ENCODE peak calls at places on chromosomes 6 and 20, in five cellular contexts. K is A549, Q is astrocyte of the spinal cord, P is PC-9, X is BE2C. W is an unnamed sample.

GRCh38 chr20:11217322-11217989 is 543.7 kb upstream of the JAG1 start:
- DNase-seq in K (no peak), Q (no peak), P (no peak), X (no peak), W (no peak)

GRCh38 chr6:106746660-106747059 is 117.3 kb downstream of the QRSL1 start:
- DNase-seq in K (peak; percentile 80), Q (peak; percentile 22), P (peak; percentile 51), X (no peak), W (peak; percentile 100)

GRCh38 chr20:4573564-4574355 is 147.9 kb upstream of the PRND start:
- DNase-seq in K (peak; percentile 94), Q (peak; percentile 98), P (peak; percentile 17), X (no peak), W (peak; percentile 90)

GRCh38 chr6:127119361-127120108 is 1.1 kb downstream of the RSPO3 start:
- DNase-seq in K (peak; percentile 5), Q (no peak), P (peak; percentile 20), X (peak; percentile 28), W (no peak)

GRCh38 chr6:51299649-51300380 is 481.1 kb downstream of the TFAP2B start:
- DNase-seq in K (no peak), Q (no peak), P (no peak), X (no peak), W (peak; percentile 81)

GRCh38 chr6:120077489-120077888 is 727.9 kb upstream of the MAN1A1 start:
- DNase-seq in K (no peak), Q (peak; percentile 1), P (no peak), X (peak; percentile 68), W (peak; percentile 18)

GRCh38 chr6:134822920-134823430 is 126.9 kb downstream of the ALDH8A1 start:
- DNase-seq in K (peak; percentile 66), Q (peak; percentile 87), P (peak; percentile 41), X (peak; percentile 77), W (peak; percentile 79)

GRCh38 chr6:42418739-42419138 is 33.0 kb downstream of the TRERF1 start:
- DNase-seq in K (no peak), Q (no peak), P (no peak), X (no peak), W (no peak)

GRCh38 chr20:4040283-4041179 is 25.2 kb upstream of the RNF24 start:
- DNase-seq in K (no peak), Q (peak; percentile 6), P (no peak), X (no peak), W (no peak)

GRCh38 chr6:14121936-14122344 is 4.4 kb downstream of the CD83 start:
- DNase-seq in K (no peak), Q (no peak), P (no peak), X (no peak), W (no peak)

GRCh38 chr6:109295109-109295765 is 87.0 kb downstream of the CD164 start:
- DNase-seq in K (no peak), Q (no peak), P (no peak), X (no peak), W (no peak)

GRCh38 chr6:159105716-159106115 is 60.9 kb upstream of the TAGAP start:
- DNase-seq in K (no peak), Q (no peak), P (no peak), X (no peak), W (no peak)

GRCh38 chr20:13262701-13263335 is 41.7 kb downstream of the ISM1 start:
- DNase-seq in K (no peak), Q (no peak), P (peak; percentile 8), X (no peak), W (peak; percentile 42)

GRCh38 chr6:143744593-143745151 is 66.9 kb downstream of the PHACTR2 start:
- DNase-seq in K (peak; percentile 34), Q (no peak), P (peak; percentile 43), X (no peak), W (peak; percentile 64)

GRCh38 chr20:59078231-59078630 is 35.6 kb upstream of the PRELID3B start:
- DNase-seq in K (no peak), Q (no peak), P (no peak), X (no peak), W (peak; percentile 55)

GRCh38 chr20:37336369-37337207 is 9.4 kb upstream of the SRC start:
- DNase-seq in K (no peak), Q (no peak), P (no peak), X (peak; percentile 81), W (no peak)

GRCh38 chr6:31829633-31830492 is 2.3 kb downstream of the HSPA1B start:
- DNase-seq in K (no peak), Q (peak; percentile 69), P (no peak), X (peak; percentile 38), W (peak; percentile 65)

GRCh38 chr6:68126089-68126749 is 508.9 kb upstream of the ADGRB3 start:
- DNase-seq in K (no peak), Q (peak; percentile 23), P (no peak), X (no peak), W (no peak)

GRCh38 chr20:57948177-57948955 is 238.6 kb upstream of the PMEPA1 start:
- DNase-seq in K (no peak), Q (peak; percentile 83), P (no peak), X (no peak), W (no peak)

GRCh38 chr6:56420296-56420695 is 172.9 kb upstream of the COL21A1 start:
- DNase-seq in K (no peak), Q (no peak), P (no peak), X (no peak), W (no peak)

GRCh38 chr6:1798303-1798964 is 188.7 kb downstream of the FOXC1 start:
- DNase-seq in K (no peak), Q (no peak), P (no peak), X (no peak), W (peak; percentile 34)

GRCh38 chr6:169165031-169165430 is 88.6 kb downstream of the THBS2 start:
- DNase-seq in K (no peak), Q (no peak), P (no peak), X (no peak), W (no peak)

GRCh38 chr6:75201901-75202672 is 3.8 kb downstream of the COL12A1 start:
- DNase-seq in K (no peak), Q (peak; percentile 58), P (no peak), X (no peak), W (no peak)

GRCh38 chr6:43282060-43282459 is 16.0 kb upstream of the SLC22A7 start:
- DNase-seq in K (no peak), Q (no peak), P (no peak), X (no peak), W (no peak)

GRCh38 chr6:137200288-137200687 is 18.9 kb downstream of the IFNGR1 start:
- DNase-seq in K (no peak), Q (no peak), P (no peak), X (no peak), W (no peak)

GRCh38 chr6:165181951-165182414 is 127.4 kb downstream of the C6orf118 start:
- DNase-seq in K (no peak), Q (peak; percentile 70), P (no peak), X (no peak), W (peak; percentile 94)

GRCh38 chr6:56891754-56892153 is 63.2 kb upstream of the BEND6 start:
- DNase-seq in K (no peak), Q (no peak), P (no peak), X (no peak), W (no peak)

GRCh38 chr6:108091288-108091687 is 16.7 kb upstream of the OSTM1 start:
- DNase-seq in K (no peak), Q (no peak), P (no peak), X (no peak), W (no peak)

GRCh38 chr6:68873236-68873635 is 238.2 kb downstream of the ADGRB3 start:
- DNase-seq in K (no peak), Q (no peak), P (no peak), X (no peak), W (no peak)

GRCh38 chr6:116157391-116157790 is 31.5 kb upstream of the COL10A1 start:
- DNase-seq in K (no peak), Q (no peak), P (no peak), X (no peak), W (no peak)

DNA sequence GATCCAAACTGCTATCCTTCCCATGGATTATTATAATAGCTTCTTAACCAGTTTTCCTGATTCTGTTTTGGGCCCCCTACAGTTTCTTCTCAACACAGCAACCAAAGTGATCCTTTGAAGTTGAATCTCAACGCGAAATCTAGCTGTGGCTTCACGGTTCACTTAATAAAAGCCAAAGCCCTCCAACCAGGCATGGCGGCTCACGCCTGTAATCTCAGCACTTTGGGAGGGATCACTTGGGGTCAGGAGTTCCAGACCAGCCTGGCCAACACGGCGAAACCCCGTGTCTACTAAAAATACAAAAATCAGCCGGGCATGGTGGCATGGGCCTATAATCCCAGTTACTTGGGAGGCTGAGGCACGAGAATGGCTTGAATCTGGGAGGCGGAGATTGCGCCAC is 3.3 kb downstream of the RMND1 start:
- DNase-seq in K (no peak), Q (no peak), P (no peak), X (no peak), W (no peak)
- TF ChIP-seq CTCF in K (no peak), Q (peak; percentile 0), P (no peak), X (no peak), W (no peak)

DNA sequence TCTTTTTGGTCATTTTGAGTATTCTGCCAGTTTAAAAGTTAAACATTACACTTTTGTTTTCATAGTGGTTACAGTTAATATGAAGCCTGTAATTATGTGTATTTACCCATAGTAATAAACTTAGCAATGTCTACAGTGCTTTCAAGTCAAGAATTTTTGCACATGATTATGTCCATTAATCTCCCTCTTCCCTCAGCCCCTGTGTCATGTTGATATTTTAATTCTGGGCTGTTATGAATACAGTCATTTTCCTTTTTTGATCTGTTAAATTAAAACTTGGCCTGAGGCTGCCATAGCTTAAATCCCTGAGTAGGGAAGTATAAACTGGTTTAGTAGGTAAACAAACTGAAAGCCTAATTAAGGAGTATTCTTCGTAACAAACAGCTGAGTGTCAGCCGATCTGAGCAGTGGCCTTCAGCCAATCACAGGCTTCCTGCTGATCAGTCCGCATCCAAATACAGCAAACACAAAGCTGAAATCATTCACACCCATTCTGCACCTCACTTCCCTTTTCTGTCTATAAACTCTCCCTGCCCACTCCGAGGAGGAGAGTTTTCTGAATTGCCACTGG is 9.5 kb upstream of the SFT2D1 start:
- DNase-seq in K (no peak), Q (no peak), P (no peak), X (no peak), W (peak; percentile 81)
- H3K4me3 ChIP-seq in K (no peak overlapping the region), Q (no peak overlapping the region), P (no peak overlapping the region), X (no peak overlapping the region), W (no peak overlapping the region)

GRCh38 chr20:2752631-2753455 is 47.6 kb downstream of the CPXM1 start:
- DNase-seq in K (peak; percentile 81), Q (peak; percentile 37), P (peak; percentile 42), X (no peak), W (no peak)
- TF ChIP-seq CTCF in K (peak; percentile 84), Q (peak; percentile 84), P (peak; percentile 82), X (no peak), W (peak; percentile 80)

DNA sequence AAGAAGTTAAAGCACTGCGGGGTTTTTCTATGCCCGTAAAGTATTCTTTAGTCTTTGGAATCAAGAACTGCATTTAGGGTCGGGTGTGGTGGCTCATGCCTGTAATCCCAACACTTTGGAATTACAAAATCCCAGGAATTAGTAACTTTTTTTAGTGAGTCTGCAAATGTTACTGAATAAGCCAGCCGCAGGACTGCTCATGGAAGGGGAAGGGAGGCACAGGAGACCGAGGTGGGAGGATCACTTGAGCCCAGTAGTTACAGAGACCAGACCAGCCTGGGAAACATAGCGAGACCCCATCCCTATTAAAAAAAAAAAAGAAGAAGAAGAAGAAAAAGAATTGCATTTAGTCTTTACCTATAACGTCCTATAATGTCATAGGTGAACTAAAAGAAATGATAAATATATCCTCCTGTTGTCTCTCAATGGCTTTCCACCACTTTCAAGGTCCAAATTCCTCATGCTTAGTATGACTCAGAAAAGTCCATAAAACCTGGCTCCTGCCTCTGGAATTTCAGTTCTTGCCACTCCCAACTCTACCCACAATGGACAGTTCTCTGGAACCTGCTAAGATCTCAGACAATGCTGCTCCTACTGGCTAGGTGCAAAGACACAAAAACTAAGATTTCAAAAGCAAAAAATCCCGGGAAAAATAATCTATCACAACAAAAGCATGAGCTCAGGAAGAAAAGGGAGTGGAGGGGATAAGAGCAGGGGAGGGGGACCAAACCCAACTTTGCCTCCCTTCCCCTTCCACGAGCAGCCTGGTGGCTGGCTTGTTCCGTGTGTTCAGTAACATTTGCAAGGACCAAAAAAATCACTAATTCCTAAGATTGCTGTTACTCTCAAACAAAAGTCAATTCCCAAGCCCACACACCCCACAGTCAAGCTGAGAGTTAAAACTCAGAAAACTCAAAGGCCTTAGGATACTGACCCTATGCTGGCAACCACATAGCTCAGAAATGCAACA is 39.0 kb downstream of the B4GALT5 start:
- DNase-seq in K (peak; percentile 85), Q (peak; percentile 66), P (peak; percentile 60), X (no peak), W (peak; percentile 56)
- H3K4me3 ChIP-seq in K (peak overlapping the region; percentile 27), Q (no peak overlapping the region), P (peak overlapping the region; percentile 33), X (no peak overlapping the region), W (no peak overlapping the region)